ENCODE peak calls at places on chromosomes 3 and 15, in nine cellular contexts. N, K, B, H, J, L, F, O and Y are unnamed samples.

GRCh38 chr3:124574012-124574411 is 156.2 kb upstream of the UMPS start:
- DNase-seq in F (no peak), H (no peak), O (no peak), K (no peak), B (no peak), N (no peak), L (no peak), J (no peak), Y (no peak)

GRCh38 chr3:160941885-160942494 is 163.2 kb downstream of the B3GALNT1 start:
- DNase-seq in B (no peak), K (no peak), H (peak), F (peak), L (peak), N (no peak), O (peak), J (peak), Y (no peak)

GRCh38 chr3:50777680-50778079 is 103.0 kb downstream of the DOCK3 start:
- DNase-seq in N (no peak), O (no peak), K (no peak), B (no peak), L (no peak), F (no peak), J (no peak), H (no peak), Y (no peak)

GRCh38 chr3:71361346-71361745 is 222.2 kb downstream of the FOXP1 start:
- DNase-seq in F (no peak), L (no peak), K (no peak), J (no peak), H (no peak), O (no peak), N (no peak), B (no peak), Y (no peak)

GRCh38 chr15:66078929-66079275 is 174.6 kb downstream of the MEGF11 start:
- DNase-seq in K (no peak), O (no peak), F (no peak), N (no peak), H (no peak), B (no peak), J (no peak), L (no peak), Y (no peak)

GRCh38 chr3:108024146-108024836 is 66.5 kb downstream of the CD47 start:
- DNase-seq in F (no peak), K (no peak), B (no peak), N (no peak), J (peak), L (no peak), H (peak), O (no peak), Y (no peak)

GRCh38 chr15:36370051-36370734 is 209.2 kb upstream of the CDIN1 start:
- DNase-seq in O (no peak), N (no peak), L (no peak), H (peak), B (no peak), J (no peak), K (no peak), F (no peak), Y (no peak)

GRCh38 chr3:65006300-65006739 is 318.5 kb upstream of the ADAMTS9 start:
- DNase-seq in H (peak), N (no peak), L (no peak), J (peak), F (no peak), K (peak), B (no peak), O (no peak), Y (no peak)

GRCh38 chr3:178562143-178562868 is 26.1 kb downstream of the KCNMB2 start:
- DNase-seq in H (no peak), O (no peak), L (no peak), K (no peak), N (no peak), J (peak), B (no peak), F (no peak), Y (no peak)

GRCh38 chr15:75758071-75758872 is 45.6 kb upstream of the CSPG4 start:
- DNase-seq in N (peak), B (peak), H (peak), K (no peak), F (peak), O (peak), L (peak), J (peak), Y (peak)

GRCh38 chr3:16546186-16547004 is 32.9 kb upstream of the RFTN1 start:
- DNase-seq in L (no peak), F (no peak), N (no peak), H (no peak), K (no peak), B (no peak), O (no peak), J (no peak), Y (no peak)

GRCh38 chr3:174495231-174495755 is 363.8 kb upstream of the NAALADL2 start:
- DNase-seq in K (no peak), J (no peak), B (no peak), L (no peak), N (no peak), F (no peak), H (peak), O (no peak), Y (no peak)

GRCh38 chr15:61556037-61556648 is 327.0 kb upstream of the RORA start:
- DNase-seq in F (no peak), H (peak), J (peak), B (no peak), N (no peak), L (no peak), K (no peak), O (peak), Y (no peak)

GRCh38 chr3:53806182-53807116 is 39.8 kb downstream of the CHDH start:
- DNase-seq in B (peak), N (peak), L (no peak), J (peak), H (peak), K (peak), F (no peak), O (peak), Y (no peak)

GRCh38 chr3:55537563-55537962 is 50.5 kb upstream of the WNT5A start:
- DNase-seq in J (no peak), K (no peak), H (no peak), L (no peak), B (no peak), N (no peak), O (no peak), F (no peak), Y (no peak)

GRCh38 chr3:94522488-94522887 is 459.6 kb downstream of the NSUN3 start:
- DNase-seq in B (no peak), O (peak), N (no peak), L (no peak), J (no peak), H (no peak), K (no peak), F (no peak), Y (no peak)

GRCh38 chr15:81809543-81809942 is 236.3 kb downstream of the MEX3B start:
- DNase-seq in B (no peak), J (peak), H (peak), O (peak), N (no peak), F (peak), L (no peak), K (no peak), Y (no peak)

GRCh38 chr3:43372809-43373587 is 86.7 kb downstream of the SNRK start:
- DNase-seq in N (no peak), J (no peak), H (no peak), K (no peak), B (no peak), F (no peak), O (no peak), L (no peak), Y (no peak)

GRCh38 chr3:126484662-126485061 is 9.0 kb upstream of the ZXDC start:
- DNase-seq in H (no peak), J (no peak), K (no peak), N (no peak), O (no peak), L (no peak), B (peak), F (no peak), Y (peak)

GRCh38 chr3:109702252-109702651 is 364.9 kb upstream of the DPPA4 start:
- DNase-seq in N (no peak), K (no peak), J (peak), F (peak), L (no peak), H (peak), O (no peak), B (no peak), Y (no peak)

GRCh38 chr3:159236306-159236705 is 434.5 kb downstream of the MFSD1 start:
- DNase-seq in L (no peak), N (no peak), F (no peak), O (no peak), K (no peak), J (peak), B (no peak), H (peak), Y (no peak)

GRCh38 chr15:22979069-22979698 is 984 bp downstream of the CYFIP1 start:
- DNase-seq in L (no peak), K (no peak), F (no peak), B (peak), N (peak), H (peak), O (peak), J (peak), Y (peak)

GRCh38 chr15:87724330-87724729 is 532.2 kb downstream of the NTRK3 start:
- DNase-seq in K (no peak), B (no peak), N (no peak), J (no peak), O (no peak), H (no peak), L (no peak), F (no peak), Y (no peak)

GRCh38 chr3:172853911-172854648 is 103.6 kb downstream of the ECT2 start:
- DNase-seq in H (no peak), B (no peak), F (no peak), J (no peak), N (no peak), L (no peak), O (no peak), K (no peak), Y (no peak)

GRCh38 chr3:12288466-12289129 is at the start of gene PPARG:
- DNase-seq in N (peak), H (peak), O (peak), K (no peak), F (no peak), L (no peak), J (peak), B (peak), Y (peak)

GRCh38 chr3:12193485-12194165 is 34.9 kb upstream of the TIMP4 start:
- DNase-seq in L (no peak), O (peak), K (peak), N (no peak), H (peak), F (no peak), J (peak), B (peak), Y (no peak)

GRCh38 chr3:169657351-169658124 is 6.0 kb downstream of the MECOM start:
- DNase-seq in J (no peak), L (no peak), K (no peak), B (no peak), O (peak), H (no peak), N (no peak), F (no peak), Y (no peak)

GRCh38 chr3:73069187-73069586 is 7.7 kb downstream of the EBLN2 start:
- DNase-seq in H (no peak), J (no peak), K (no peak), N (no peak), O (no peak), L (no peak), B (no peak), F (no peak), Y (no peak)

GRCh38 chr3:170317954-170318353 is 39.6 kb upstream of the SKIL start:
- DNase-seq in N (no peak), B (no peak), F (no peak), L (no peak), J (no peak), H (no peak), K (no peak), O (no peak), Y (no peak)

GRCh38 chr3:27699067-27699466 is 23.1 kb downstream of the EOMES start:
- DNase-seq in L (no peak), J (no peak), N (no peak), O (no peak), B (no peak), H (no peak), F (no peak), K (no peak), Y (no peak)

GRCh38 chr15:70355275-70355795 is 257.6 kb upstream of the TLE3 start:
- DNase-seq in J (no peak), K (no peak), O (no peak), B (peak), L (no peak), N (peak), F (no peak), H (no peak), Y (no peak)

GRCh38 chr15:100878601-100879000 is 1.0 kb upstream of the ALDH1A3 start:
- DNase-seq in F (no peak), B (no peak), J (no peak), K (no peak), O (no peak), H (no peak), N (no peak), L (no peak), Y (no peak)

GRCh38 chr3:4828279-4829030 is 150.8 kb upstream of the BHLHE40 start:
- DNase-seq in J (peak), F (no peak), L (no peak), O (no peak), N (no peak), H (peak), K (peak), B (no peak), Y (no peak)

GRCh38 chr3:32238027-32238815 is at the start of gene CMTM8:
- DNase-seq in B (peak), H (no peak), K (no peak), J (peak), L (peak), N (peak), F (peak), O (peak), Y (peak)

GRCh38 chr3:23620044-23620443 is 185.7 kb upstream of the UBE2E1 start:
- DNase-seq in B (no peak), N (no peak), K (no peak), L (no peak), J (peak), H (no peak), O (no peak), F (no peak), Y (no peak)

GRCh38 chr3:182739619-182740018 is 53.7 kb upstream of the ATP11B start:
- DNase-seq in J (peak), O (no peak), N (no peak), B (no peak), L (no peak), F (no peak), K (peak), H (peak), Y (no peak)

GRCh38 chr3:21664996-21665395 is 86.0 kb downstream of the ZNF385D start:
- DNase-seq in H (no peak), F (no peak), N (no peak), J (no peak), B (no peak), L (no peak), K (no peak), O (no peak), Y (no peak)

GRCh38 chr3:114879059-114880031 is 267.7 kb downstream of the ZBTB20 start:
- DNase-seq in H (peak), K (peak), F (no peak), L (no peak), B (no peak), O (no peak), J (peak), N (no peak), Y (no peak)
- H3K4me3 ChIP-seq in H (peak), K (no peak), F (no peak), L (no peak), B (no peak), O (no peak), J (no peak), N (no peak), Y (no peak)

GRCh38 chr3:141370065-141370533 is 1.8 kb downstream of the ZBTB38 start:
- DNase-seq in J (peak), L (peak), N (no peak), H (peak), O (peak), F (peak), K (no peak), B (no peak), Y (no peak)
- H3K4me3 ChIP-seq in J (peak), L (no peak), N (peak), H (peak), O (peak), F (no peak), K (no peak), B (peak), Y (no peak)

DNA sequence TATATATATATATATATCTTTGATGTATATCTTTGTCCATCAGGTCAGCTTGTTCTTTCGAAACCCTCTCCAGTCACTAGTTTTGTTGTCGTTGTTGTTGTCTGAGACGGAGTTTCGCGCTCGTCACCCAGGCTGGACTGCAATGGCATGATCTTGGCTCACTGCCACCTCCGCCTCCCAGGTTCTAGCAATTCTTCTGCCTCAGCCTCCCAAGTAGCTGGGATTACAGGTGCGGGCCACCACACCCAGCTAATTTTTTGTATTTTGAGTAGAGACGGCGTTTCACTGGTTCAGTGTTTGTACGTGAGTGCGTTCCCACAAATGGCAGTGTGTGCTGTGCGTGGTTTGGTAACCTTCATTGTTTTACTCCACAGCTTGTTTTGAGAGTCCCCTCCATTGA is 51.7 kb downstream of the ZDHHC19 start:
- DNase-seq in J (no peak), N (no peak), K (no peak), O (no peak), L (no peak), B (no peak), H (no peak), F (no peak), Y (no peak)
- H3K4me3 ChIP-seq in J (no peak), N (no peak), K (no peak), O (no peak), L (no peak), B (no peak), H (no peak), F (no peak), Y (no peak)

DNA sequence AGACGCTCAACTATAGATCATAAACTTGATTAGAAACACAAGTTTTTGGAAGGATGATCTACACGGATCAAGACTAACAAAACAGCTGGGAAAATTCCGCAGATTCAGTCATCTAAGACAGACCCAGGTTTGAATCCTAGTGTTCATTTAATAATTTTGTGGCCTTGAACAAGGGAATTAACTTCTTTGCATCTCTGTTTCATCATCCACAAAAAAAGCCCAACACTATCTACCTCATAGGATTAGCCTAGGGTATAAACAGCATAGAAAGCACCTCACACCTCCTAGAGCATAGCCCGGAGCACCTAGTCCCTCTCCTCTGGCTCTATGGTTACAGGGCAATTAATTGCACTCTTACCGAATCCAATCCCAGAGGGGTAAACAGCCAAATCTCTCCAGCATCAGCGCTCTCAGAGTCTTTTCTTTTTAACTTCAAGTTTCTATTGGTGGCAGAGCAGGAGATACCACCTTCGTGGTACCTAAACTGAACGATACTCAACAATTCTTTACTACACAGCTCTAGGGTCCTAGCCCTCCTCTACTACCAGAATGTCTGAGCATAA is 3.5 kb downstream of the TBL1XR1 start:
- DNase-seq in O (no peak), J (no peak), F (no peak), K (no peak), B (no peak), H (no peak), N (no peak), L (no peak), Y (no peak)
- H3K4me3 ChIP-seq in O (no peak), J (peak), F (no peak), K (no peak), B (peak), H (no peak), N (peak), L (peak), Y (peak)

GRCh38 chr3:112775011-112775742 is 71.5 kb downstream of the CD200R1L start:
- DNase-seq in N (no peak), O (no peak), B (no peak), L (no peak), K (peak), J (peak), F (no peak), H (peak), Y (no peak)
- H3K4me3 ChIP-seq in N (no peak), O (no peak), B (no peak), L (no peak), K (no peak), J (no peak), F (no peak), H (no peak), Y (no peak)